ENCODE peak calls at places on chromosomes 3 and 15, in seven cellular contexts. H is Ammon's horn, N is Right ventricle myocardium superior, A is neuronal stem cell, V is GM20000, Q is iPS DF 19.7, X is dorsolateral prefrontal cortex. L is an unnamed sample.

GRCh38 chr3:71111784-71112440 is 471.6 kb downstream of the FOXP1 start:
- DNase-seq in N (no peak), Q (no peak), A (no peak), V (no peak), H (no peak), X (no peak), L (no peak)

GRCh38 chr3:94734201-94734600 is 671.3 kb downstream of the NSUN3 start:
- DNase-seq in X (no peak), V (no peak), H (no peak), A (peak; percentile 66), N (no peak), Q (no peak), L (no peak)

GRCh38 chr3:4976109-4976508 is 3.1 kb upstream of the BHLHE40 start:
- DNase-seq in A (no peak), X (peak; percentile 58), V (peak; percentile 39), H (peak; percentile 73), N (peak; percentile 67), Q (no peak), L (no peak)

GRCh38 chr3:136075218-136075808 is 109.8 kb downstream of the PPP2R3A start:
- DNase-seq in Q (peak; percentile 7), A (peak; percentile 75), X (peak; percentile 83), H (peak; percentile 92), N (peak; percentile 66), V (peak; percentile 35), L (peak; percentile 27)

GRCh38 chr3:160162440-160162839 is 62.8 kb upstream of the C3orf80 start:
- DNase-seq in X (no peak), V (no peak), H (no peak), A (peak; percentile 84), N (no peak), Q (peak; percentile 57), L (no peak)

GRCh38 chr15:58010983-58011382 is 54.5 kb downstream of the ALDH1A2 start:
- DNase-seq in A (no peak), H (no peak), X (no peak), N (no peak), V (no peak), Q (no peak), L (no peak)

GRCh38 chr3:32109256-32109655 is 2.8 kb downstream of the GPD1L start:
- DNase-seq in V (no peak), H (peak; percentile 89), X (peak; percentile 82), N (peak; percentile 95), A (no peak), Q (no peak), L (no peak)

GRCh38 chr3:138947303-138948121 is 495 bp downstream of the FOXL2NB start:
- DNase-seq in V (no peak), A (no peak), Q (no peak), N (no peak), H (no peak), X (no peak), L (no peak)

GRCh38 chr3:140530603-140531002 is 147.3 kb upstream of the TRIM42 start:
- DNase-seq in Q (no peak), X (no peak), V (no peak), H (no peak), N (no peak), A (no peak), L (no peak)

GRCh38 chr15:83935774-83936173 is 281.9 kb downstream of the ADAMTSL3 start:
- DNase-seq in H (no peak), V (no peak), N (no peak), A (no peak), X (no peak), Q (no peak), L (no peak)

GRCh38 chr15:100131321-100132224 is 210.2 kb downstream of the ADAMTS17 start:
- DNase-seq in Q (no peak), H (no peak), N (peak; percentile 75), A (no peak), X (no peak), V (peak; percentile 25), L (peak; percentile 30)

GRCh38 chr3:180184806-180185205 is 148.1 kb upstream of the PEX5L start:
- DNase-seq in H (no peak), V (no peak), N (no peak), Q (no peak), A (no peak), X (peak; percentile 22), L (no peak)

GRCh38 chr3:46280105-46280797 is 38.0 kb downstream of the CCR3 start:
- DNase-seq in H (no peak), A (no peak), X (no peak), N (no peak), Q (no peak), V (no peak), L (no peak)

GRCh38 chr3:49785565-49786356 is 581 bp downstream of the IP6K1 start:
- DNase-seq in H (no peak), A (peak; percentile 48), X (no peak), Q (no peak), V (peak; percentile 53), N (peak; percentile 52), L (peak; percentile 40)

GRCh38 chr15:70220444-70220937 is 122.8 kb upstream of the TLE3 start:
- DNase-seq in X (no peak), N (no peak), Q (no peak), V (no peak), H (no peak), A (no peak), L (no peak)

L was measured in germinal center.